ENCODE peak calls at places on chromosome 19, in four cellular contexts. R is IMR-90, D is H9, C is mesendoderm. S is an unnamed sample.
A peak's percentile ranks its signal among the peaks of the same experiment; 100 is the strongest.

GRCh38 chr19:16896913-16897571 is 8.2 kb downstream of the F2RL3 start:
- DNase-seq in R (peak; percentile 91), D (peak; percentile 98), C (peak; percentile 96), S (peak; percentile 95)

GRCh38 chr19:2814426-2814825 is 5.2 kb upstream of the ZNF554 start:
- DNase-seq in R (no peak), D (no peak), C (no peak), S (no peak)

GRCh38 chr19:17121736-17122293 is 46.2 kb downstream of the MYO9B start:
- DNase-seq in R (peak; percentile 53), D (no peak), C (no peak), S (no peak)

GRCh38 chr19:39342647-39343305 is 555 bp downstream of the SAMD4B start:
- DNase-seq in R (no peak), D (no peak), C (peak; percentile 48), S (no peak)

GRCh38 chr19:45086453-45086852 is 6.5 kb upstream of the PPP1R37 start:
- DNase-seq in R (no peak), D (no peak), C (peak; percentile 48), S (no peak)

GRCh38 chr19:42254083-42254849 is 662 bp downstream of the ERF start:
- DNase-seq in R (peak; percentile 32), D (peak; percentile 72), C (peak; percentile 86), S (peak; percentile 83)

GRCh38 chr19:57068921-57069697 is 50.7 kb upstream of the USP29 start:
- DNase-seq in R (no peak), D (no peak), C (peak; percentile 45), S (no peak)

GRCh38 chr19:16462757-16463250 is 9.0 kb downstream of the EPS15L1 start:
- DNase-seq in R (peak; percentile 34), D (no peak), C (no peak), S (no peak)

GRCh38 chr19:12092065-12092867 is 27.7 kb downstream of the ZNF844 start:
- DNase-seq in R (peak; percentile 86), D (peak; percentile 94), C (peak; percentile 97), S (peak; percentile 81)

GRCh38 chr19:9906475-9907087 is 29.7 kb downstream of the OLFM2 start:
- DNase-seq in R (no peak), D (no peak), C (peak; percentile 39), S (no peak)

GRCh38 chr19:3547767-3548282 is 8.9 kb downstream of the TEKTIP1 start:
- DNase-seq in R (no peak), D (no peak), C (no peak), S (no peak)

GRCh38 chr19:14427461-14427860 is 5.6 kb upstream of the PKN1 start:
- DNase-seq in R (no peak), D (no peak), C (no peak), S (no peak)

GRCh38 chr19:34676697-34677385 is at the start of gene SCGB2B2:
- DNase-seq in R (no peak), D (peak; percentile 67), C (no peak), S (no peak)

DNA sequence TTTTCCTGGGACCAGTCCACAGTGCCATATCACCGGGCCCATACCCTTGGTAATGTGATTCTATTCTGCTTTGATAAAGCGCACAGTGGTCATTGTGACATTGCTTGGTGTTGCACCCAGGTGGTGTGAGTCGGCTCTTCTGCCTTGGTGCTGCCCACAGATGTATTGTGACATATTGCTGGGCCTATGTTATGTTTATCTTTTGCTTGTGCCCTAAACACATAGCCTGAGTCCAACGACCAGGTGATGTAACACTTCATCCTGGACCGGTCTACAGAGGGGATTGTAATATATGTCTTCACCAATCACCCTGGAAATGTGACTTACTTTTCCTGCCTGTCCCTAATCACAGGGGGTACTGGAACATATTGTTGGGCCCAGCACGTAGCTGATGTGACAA is 23.7 kb upstream of the ZNF254 start:
- DNase-seq in R (no peak), D (no peak), C (no peak), S (no peak)
- H4K5ac ChIP-seq in R (no peak overlapping the region), D (no peak overlapping the region), C (no peak overlapping the region), S (no peak overlapping the region)

GRCh38 chr19:48804496-48804895 is 6.3 kb downstream of the BCAT2 start:
- DNase-seq in R (no peak), D (no peak), C (no peak), S (no peak)
- H4K5ac ChIP-seq in R (no peak overlapping the region), D (no peak overlapping the region), C (no peak overlapping the region), S (no peak overlapping the region)

GRCh38 chr19:7638802-7639465 is 2.0 kb downstream of the STXBP2 start:
- DNase-seq in R (no peak), D (no peak), C (no peak), S (no peak)
- H4K5ac ChIP-seq in R (no peak overlapping the region), D (no peak overlapping the region), C (no peak overlapping the region), S (no peak overlapping the region)

DNA sequence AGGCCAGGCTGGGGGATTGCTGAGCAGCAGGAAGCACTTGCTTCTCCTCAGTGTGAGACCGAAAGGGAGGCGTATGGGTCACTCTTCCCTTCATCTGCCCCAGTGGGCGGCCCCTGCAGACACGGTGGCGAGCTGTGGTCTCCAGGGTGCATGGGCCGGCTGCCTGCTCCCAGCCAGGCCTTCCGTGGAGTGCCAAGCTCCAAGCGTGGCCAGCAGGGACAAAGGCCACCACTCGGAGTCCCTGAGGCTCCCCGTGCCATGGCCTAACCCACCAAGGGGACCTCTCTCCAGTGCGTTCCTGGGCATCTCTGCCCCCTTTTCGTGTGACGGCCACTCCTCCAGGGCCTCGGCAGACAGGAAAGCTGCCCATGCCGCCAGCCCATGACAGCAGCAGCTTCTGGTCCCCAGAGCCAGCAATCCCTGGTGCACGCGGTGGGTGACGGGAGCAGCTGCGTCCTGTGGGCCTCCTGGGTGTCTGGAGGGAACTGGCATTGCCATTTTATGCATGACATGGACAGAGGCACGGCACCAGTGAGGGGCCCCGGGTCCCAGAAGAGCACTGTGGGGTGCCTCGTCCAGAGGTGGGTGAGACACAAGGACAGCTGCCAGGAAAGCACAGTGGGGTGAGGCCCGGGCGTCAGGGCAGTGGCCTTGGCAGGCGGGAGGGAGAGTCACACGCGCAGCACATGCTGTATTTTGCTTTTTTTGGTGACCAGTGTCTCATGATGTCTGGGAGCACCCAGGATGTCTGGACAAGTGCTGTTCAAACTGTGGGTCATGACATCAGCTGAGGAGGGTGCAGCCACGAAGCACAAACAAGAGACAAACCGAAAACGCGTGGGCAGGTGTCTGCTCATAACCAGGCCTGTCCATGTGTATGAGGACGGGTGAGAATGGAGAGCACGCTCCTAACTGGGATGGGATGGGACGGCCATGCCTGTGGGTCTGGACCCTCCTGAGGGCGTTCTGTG is 32.3 kb downstream of the CEBPG start:
- DNase-seq in R (no peak), D (no peak), C (no peak), S (no peak)
- H4K5ac ChIP-seq in R (no peak overlapping the region), D (no peak overlapping the region), C (no peak overlapping the region), S (no peak overlapping the region)

DNA sequence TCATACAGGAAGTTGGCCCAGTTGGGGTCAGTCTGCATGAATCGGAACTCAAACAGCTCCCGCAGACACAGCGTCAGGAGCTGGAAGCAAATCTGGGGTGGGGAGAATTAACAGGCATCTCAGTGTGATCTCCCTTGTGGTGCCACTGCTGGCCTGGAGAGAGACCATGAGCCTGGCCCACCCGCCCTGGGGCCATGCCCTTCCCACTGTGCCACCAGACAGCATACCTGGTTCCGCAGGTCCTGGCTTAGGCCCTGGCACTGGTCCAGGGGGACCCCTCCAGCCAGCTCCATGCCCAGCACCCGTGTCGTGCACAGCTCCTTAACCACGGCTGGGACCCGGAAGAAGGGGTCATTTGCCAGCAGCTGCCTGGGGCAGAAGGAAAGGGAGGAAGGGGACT is 9.6 kb upstream of the NUMBL start:
- DNase-seq in R (no peak), D (no peak), C (peak; percentile 30), S (no peak)
- H4K5ac ChIP-seq in R (no peak overlapping the region), D (no peak overlapping the region), C (no peak overlapping the region), S (no peak overlapping the region)

GRCh38 chr19:5041168-5042038 is 72.5 kb downstream of the KDM4B start:
- DNase-seq in R (no peak), D (no peak), C (no peak), S (no peak)
- H4K5ac ChIP-seq in R (no peak overlapping the region), D (no peak overlapping the region), C (no peak overlapping the region), S (no peak overlapping the region)

DNA sequence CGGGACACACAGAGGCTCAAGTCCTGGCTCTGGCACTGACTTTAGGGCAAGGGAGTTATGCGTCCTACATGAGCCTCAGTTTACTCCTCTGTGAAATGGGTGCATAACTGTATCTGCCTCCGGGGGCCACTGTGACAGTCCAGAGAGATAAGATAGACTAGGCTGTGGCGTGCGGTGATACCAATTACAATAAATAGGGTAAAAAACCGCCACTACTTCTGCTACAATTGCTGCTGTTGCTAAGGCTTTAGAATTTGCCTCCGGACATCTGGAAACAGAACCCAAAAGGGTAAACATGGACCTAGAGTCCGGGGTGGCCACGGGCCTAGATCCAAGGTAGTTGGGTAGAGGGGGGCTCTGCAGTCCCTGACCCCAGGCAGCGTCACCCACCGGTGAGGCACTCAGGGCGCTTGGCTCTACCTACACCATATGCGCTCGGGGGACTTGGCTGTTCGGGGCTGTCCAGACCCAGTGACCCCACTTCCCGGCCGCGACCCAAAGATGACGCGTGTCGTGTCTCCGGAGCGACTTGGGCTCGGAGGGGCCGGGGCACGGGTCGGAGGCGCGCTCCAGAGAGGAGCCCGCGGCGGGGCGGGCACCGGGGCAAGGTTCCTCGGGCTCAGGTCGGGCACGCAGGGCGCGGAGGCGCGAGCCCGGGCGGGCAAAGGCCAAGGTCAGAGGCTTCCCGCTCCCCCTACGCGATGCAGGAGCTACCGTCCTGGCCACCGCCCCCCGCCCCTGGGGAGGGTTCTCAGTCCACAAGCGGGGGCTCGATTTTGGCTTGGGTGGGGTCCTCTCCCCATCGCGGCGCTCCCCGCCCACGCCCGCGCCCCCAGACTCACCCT is 1.0 kb downstream of the INSR start:
- DNase-seq in R (no peak), D (peak; percentile 33), C (peak; percentile 12), S (no peak)
- H4K5ac ChIP-seq in R (no peak overlapping the region), D (no peak overlapping the region), C (no peak overlapping the region), S (no peak overlapping the region)

DNA sequence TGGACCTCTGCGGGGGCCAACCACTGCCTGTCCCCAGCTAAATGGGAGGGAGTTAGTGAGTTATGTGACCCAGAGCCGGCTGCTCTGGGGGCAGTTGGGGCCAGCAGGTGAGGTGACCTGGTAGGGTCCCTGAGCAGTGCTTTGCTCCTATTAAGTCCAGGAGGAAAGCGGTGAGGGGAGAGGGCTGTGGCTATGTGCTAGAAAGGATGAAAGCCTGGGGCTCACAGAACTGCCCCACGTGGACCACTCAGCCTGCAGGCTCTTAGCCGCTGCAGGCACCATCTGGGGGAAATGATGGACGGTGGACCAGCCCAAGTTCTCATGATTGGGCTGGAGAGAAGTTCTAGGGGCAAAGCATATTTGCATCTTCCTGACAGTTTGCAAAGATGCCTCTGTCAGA is 67.6 kb upstream of the ZNF536 start:
- DNase-seq in R (no peak), D (no peak), C (no peak), S (no peak)
- H4K5ac ChIP-seq in R (no peak overlapping the region), D (no peak overlapping the region), C (no peak overlapping the region), S (no peak overlapping the region)

S was measured in H1.